ENCODE peak calls at places on chromosomes 2 and 18, in four cellular contexts. Y is colonic mucosa, G is mammary epithelial cell, T is astrocyte. R is an unnamed sample.

GRCh38 chr18:48134609-48135008 is 204.2 kb upstream of the SMAD2 start:
- DNase-seq in Y (no peak), G (no peak), T (no peak), R (no peak)

GRCh38 chr18:74266161-74266560 is 25.6 kb downstream of the CYB5A start:
- DNase-seq in Y (no peak), G (peak; percentile 7), T (peak; percentile 58), R (no peak)

GRCh38 chr2:236252521-236252920 is 11.7 kb downstream of the ASB18 start:
- DNase-seq in Y (no peak), G (no peak), T (no peak), R (no peak)

GRCh38 chr2:30422437-30422805 is 24.6 kb upstream of the LCLAT1 start:
- DNase-seq in Y (no peak), G (peak; percentile 45), T (no peak), R (peak; percentile 68)

GRCh38 chr2:207416936-207417718 is 112.6 kb upstream of the CREB1 start:
- DNase-seq in Y (no peak), G (peak; percentile 12), T (peak; percentile 36), R (no peak)

GRCh38 chr18:48165104-48165866 is 234.8 kb upstream of the SMAD2 start:
- DNase-seq in Y (peak; percentile 57), G (no peak), T (no peak), R (peak; percentile 55)

GRCh38 chr2:216555274-216555673 is 56.6 kb downstream of the RPL37A start:
- DNase-seq in Y (no peak), G (peak; percentile 53), T (peak; percentile 33), R (no peak)

GRCh38 chr2:237128026-237128703 is 42.5 kb downstream of the COPS8 start:
- DNase-seq in Y (peak; percentile 75), G (peak; percentile 97), T (peak; percentile 99), R (peak; percentile 88)

GRCh38 chr2:8219096-8219495 is 462.8 kb upstream of the ID2 start:
- DNase-seq in Y (no peak), G (no peak), T (no peak), R (no peak)

GRCh38 chr18:62064361-62064760 is 122.5 kb downstream of the PIGN start:
- DNase-seq in Y (no peak), G (no peak), T (no peak), R (no peak)

GRCh38 chr18:26403451-26403850 is 144.9 kb downstream of the KCTD1 start:
- DNase-seq in Y (no peak), G (no peak), T (no peak), R (no peak)

GRCh38 chr2:240742602-240743095 is 51.0 kb downstream of the AQP12A start:
- DNase-seq in Y (no peak), G (no peak), T (no peak), R (no peak)

GRCh38 chr2:140348826-140349225 is 1568.6 kb upstream of the NXPH2 start:
- DNase-seq in Y (no peak), G (no peak), T (no peak), R (no peak)

GRCh38 chr2:133495226-133495625 is 73.0 kb downstream of the NCKAP5 start:
- DNase-seq in Y (no peak), G (no peak), T (no peak), R (peak; percentile 31)

GRCh38 chr18:44537521-44537920 is 143.2 kb upstream of the SETBP1 start:
- DNase-seq in Y (no peak), G (peak; percentile 89), T (peak; percentile 87), R (no peak)

GRCh38 chr2:134173338-134174016 is 80.4 kb upstream of the MGAT5 start:
- DNase-seq in Y (peak; percentile 75), G (no peak), T (no peak), R (peak; percentile 63)

GRCh38 chr18:57585421-57585820 is 1.1 kb downstream of the FECH start:
- DNase-seq in Y (no peak), G (peak; percentile 53), T (peak; percentile 47), R (no peak)

GRCh38 chr2:161844845-161845244 is 220.6 kb downstream of the SLC4A10 start:
- DNase-seq in Y (no peak), G (no peak), T (no peak), R (no peak)

GRCh38 chr2:101341421-101341820 is 32.9 kb upstream of the RNF149 start:
- DNase-seq in Y (no peak), G (no peak), T (no peak), R (no peak)

GRCh38 chr2:109690822-109691541 is 76.8 kb downstream of the SOWAHC start:
- DNase-seq in Y (peak; percentile 93), G (no peak), T (peak; percentile 53), R (peak; percentile 94)

GRCh38 chr2:219483451-219484342 is 15.0 kb upstream of the GMPPA start:
- DNase-seq in Y (no peak), G (no peak), T (no peak), R (no peak)

DNA sequence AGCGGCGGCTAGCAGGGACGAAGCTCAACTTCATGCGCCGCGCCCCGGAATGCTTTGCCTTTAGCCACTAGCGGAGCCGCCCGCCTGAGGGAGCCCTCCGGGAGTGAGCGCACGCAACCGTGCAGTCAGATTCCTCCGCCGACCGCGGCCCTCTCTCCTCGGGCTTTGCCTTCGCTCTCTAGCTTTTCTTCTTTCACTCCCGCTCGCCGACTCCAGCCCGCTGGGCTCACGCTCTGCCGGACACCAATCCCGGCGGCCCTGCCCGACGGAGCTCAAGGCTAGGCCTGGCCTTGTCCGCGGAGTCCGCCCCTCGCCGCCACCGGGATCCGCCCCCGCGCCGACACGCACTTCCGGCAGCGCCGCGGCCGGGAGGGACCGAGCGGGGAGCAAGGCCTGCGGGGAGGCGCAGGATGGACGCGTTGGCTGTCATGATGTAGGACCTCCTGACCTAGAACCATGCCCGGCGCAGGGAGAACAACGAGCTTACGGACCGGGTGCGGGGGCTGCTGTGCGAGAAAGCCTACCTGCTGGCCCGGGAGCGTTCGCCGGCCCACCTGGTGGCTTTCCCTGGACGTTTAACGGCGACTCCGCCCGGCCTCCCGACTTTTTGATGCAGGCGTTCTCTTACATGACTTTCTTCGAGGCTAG is 40.8 kb upstream of the AKAIN1 start:
- DNase-seq in Y (peak; percentile 88), G (peak; percentile 92), T (peak; percentile 86), R (peak; percentile 90)
- TF ChIP-seq CTCF in Y (peak; percentile 40), G (no peak), T (no peak), R (no peak)

DNA sequence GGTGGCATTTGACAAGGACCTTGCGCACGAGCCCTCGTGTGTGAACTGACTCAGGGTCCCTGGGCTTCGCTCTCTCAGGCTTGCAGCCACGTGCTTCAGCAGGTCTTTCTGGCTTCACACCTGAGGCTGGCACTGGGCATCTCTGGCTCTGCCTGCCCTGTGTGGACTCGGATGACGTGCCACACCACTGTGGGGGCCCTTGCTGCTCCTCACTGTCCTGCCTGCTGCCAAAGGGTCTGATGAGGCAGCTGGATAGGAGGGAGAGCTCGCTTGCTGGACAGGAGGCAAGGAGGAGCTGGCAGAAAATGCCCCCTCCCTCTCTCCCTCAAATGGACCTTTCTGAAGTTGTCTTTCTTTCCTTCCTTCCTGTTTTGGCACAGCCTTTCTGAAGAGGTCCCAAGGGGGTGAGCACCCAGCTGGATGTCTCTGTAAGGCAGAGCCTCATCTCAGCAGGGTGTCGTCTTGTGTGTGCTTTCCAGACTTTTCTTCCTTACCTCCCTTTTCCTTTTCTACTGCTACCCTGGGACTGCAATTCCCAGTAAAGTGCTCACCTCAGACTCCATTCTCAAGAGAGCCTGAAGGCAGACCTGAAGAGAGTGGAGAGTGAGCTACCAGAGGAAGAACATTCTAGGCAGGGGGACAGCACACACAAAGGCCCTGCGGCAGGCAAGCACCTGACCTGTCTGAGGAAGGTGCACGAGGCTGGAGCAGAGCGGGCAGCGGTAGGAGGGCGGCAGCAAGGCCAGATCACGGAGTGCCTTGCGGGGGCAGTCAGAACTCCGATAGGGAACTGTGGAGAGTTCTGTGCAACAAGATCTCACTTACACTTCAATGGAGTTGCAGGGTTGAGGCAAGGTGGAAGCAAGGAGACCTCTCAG is 5.3 kb downstream of the PER2 start:
- DNase-seq in Y (no peak), G (no peak), T (no peak), R (peak; percentile 42)
- H3K4me1 ChIP-seq in Y (peaks cover 27% of the 10 kb centered on the region), G (peaks cover 32% of the 10 kb centered on the region), T (peaks cover 29% of the 10 kb centered on the region), R (peaks cover 70% of the 10 kb centered on the region)

GRCh38 chr18:3593381-3593903 is 143.5 kb downstream of the TGIF1 start:
- DNase-seq in Y (no peak), G (peak; percentile 96), T (peak; percentile 96), R (no peak)
- H3K4me3 ChIP-seq in Y (no peak overlapping the region), G (peak overlapping the region; percentile 31), T (peak overlapping the region; percentile 38), R (no peak overlapping the region)

GRCh38 chr18:77061946-77062517 is 70.6 kb downstream of the MBP start:
- DNase-seq in Y (no peak), G (no peak), T (no peak), R (peak; percentile 57)
- TF ChIP-seq CTCF in Y (no peak), G (no peak), T (no peak), R (no peak)

GRCh38 chr2:31973665-31974064 is 37.1 kb downstream of the MEMO1 start:
- DNase-seq in Y (no peak), G (no peak), T (no peak), R (no peak)

GRCh38 chr2:31965094-31965493 is 45.7 kb downstream of the MEMO1 start:
- DNase-seq in Y (no peak), G (no peak), T (no peak), R (no peak)

GRCh38 chr2:31972059-31972458 is 38.7 kb downstream of the MEMO1 start:
- DNase-seq in Y (no peak), G (no peak), T (no peak), R (no peak)

GRCh38 chr2:31967790-31968189 is 43.0 kb downstream of the MEMO1 start:
- DNase-seq in Y (no peak), G (no peak), T (no peak), R (no peak)

GRCh38 chr2:31969178-31969577 is 41.6 kb downstream of the MEMO1 start:
- DNase-seq in Y (no peak), G (no peak), T (no peak), R (no peak)
- H3K4me1 ChIP-seq in Y (no peaks in the 10 kb centered on the region), G (peaks cover 3% of the 10 kb centered on the region), T (no peaks in the 10 kb centered on the region), R (no peaks in the 10 kb centered on the region)

DNA sequence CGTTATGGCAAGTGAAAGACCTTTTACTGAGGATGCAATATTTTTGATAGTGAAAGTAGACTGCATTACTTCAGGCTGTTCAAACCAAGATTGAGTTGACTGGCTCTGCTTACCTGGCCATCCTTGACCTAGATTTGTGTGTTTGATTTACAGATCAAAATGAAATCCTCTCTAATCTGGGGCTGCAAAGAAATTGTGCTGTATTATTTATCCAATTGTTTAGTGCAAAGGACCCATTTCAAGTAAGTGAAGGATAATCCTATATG is 33.4 kb upstream of the WDR75 start:
- DNase-seq in Y (no peak), G (no peak), T (no peak), R (no peak)
- H3K4me3 ChIP-seq in Y (no peak overlapping the region), G (no peak overlapping the region), T (no peak overlapping the region), R (no peak overlapping the region)

DNA sequence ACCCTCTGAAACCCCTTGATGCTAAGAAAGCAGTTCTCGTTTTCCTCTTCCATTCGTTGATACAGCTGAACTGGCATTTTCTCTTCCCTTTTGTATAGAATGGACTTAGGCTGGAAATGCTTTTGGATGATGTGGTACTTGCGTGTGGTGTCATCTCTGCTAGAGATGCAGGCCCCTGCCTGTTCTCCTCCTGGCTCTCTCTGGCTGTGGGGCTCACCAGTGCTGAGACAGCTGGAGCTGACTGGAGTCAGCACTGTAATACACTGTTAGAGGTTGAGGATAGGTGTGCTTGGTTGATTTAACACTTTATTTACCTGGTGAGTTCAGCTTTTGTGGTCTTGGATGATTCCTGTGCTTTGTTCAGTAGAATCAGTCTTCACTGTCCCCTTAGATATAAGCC is 30.2 kb downstream of the PARD3B start:
- DNase-seq in Y (no peak), G (no peak), T (no peak), R (no peak)
- TF ChIP-seq CTCF in Y (no peak), G (no peak), T (no peak), R (no peak)